ENCODE peak calls at places on chromosomes 5 and 9, in four cellular contexts. S is H1; V is body of pancreas; C is naive thymus-derived CD4-positive, alpha-beta T cell. L is an unnamed sample. For H3K4me1 and H3K27me3, the result is how much of the 10 kb centered on the place peaks cover.

GRCh38 chr5:17216974-17217325 is 481 bp upstream of the BASP1 start:
- DNase-seq in V (peak), C (no peak), S (no peak), L (peak)

GRCh38 chr9:3746296-3747275 is 220.8 kb upstream of the RFX3 start:
- DNase-seq in V (no peak), C (no peak), S (no peak), L (no peak)

GRCh38 chr5:142017832-142018427 is 5.1 kb upstream of the GNPDA1 start:
- DNase-seq in S (no peak), V (no peak), C (no peak), L (peak)

GRCh38 chr5:153960269-153961215 is 78.2 kb downstream of the FAM114A2 start:
- DNase-seq in C (no peak), S (no peak), V (no peak), L (peak)

GRCh38 chr9:128107260-128107970 is 20.1 kb downstream of the PTGES2 start:
- DNase-seq in V (no peak), C (no peak), S (no peak), L (no peak)

GRCh38 chr9:347667-348292 is 133.1 kb downstream of the DOCK8 start:
- DNase-seq in S (no peak), V (no peak), C (no peak), L (peak)

GRCh38 chr5:98309785-98310566 is 463.5 kb upstream of the RGMB start:
- DNase-seq in C (no peak), S (peak), V (peak), L (no peak)

GRCh38 chr5:74648835-74649286 is 8.3 kb upstream of the ENC1 start:
- DNase-seq in C (peak), V (peak), S (no peak), L (peak)

GRCh38 chr9:37480759-37481158 is 5.0 kb upstream of the POLR1E start:
- DNase-seq in S (no peak), V (no peak), C (no peak), L (no peak)

GRCh38 chr9:128587453-128587852 is 35.1 kb downstream of the SPTAN1 start:
- DNase-seq in V (no peak), C (peak), S (no peak), L (no peak)

GRCh38 chr9:131100445-131100844 is 4.1 kb downstream of the AIF1L start:
- DNase-seq in S (no peak), C (no peak), V (no peak), L (peak)

GRCh38 chr5:36373527-36374086 is 71.9 kb upstream of the RANBP3L start:
- DNase-seq in V (peak), S (no peak), C (no peak), L (no peak)

GRCh38 chr5:177369050-177369912 is 11.6 kb downstream of the RGS14 start:
- DNase-seq in V (peak), C (peak), S (no peak), L (peak)

GRCh38 chr5:159463590-159464321 is 133.5 kb upstream of the IL12B start:
- DNase-seq in V (no peak), S (no peak), C (no peak), L (no peak)

GRCh38 chr5:98768160-98769005 is 5.1 kb upstream of the RGMB start:
- DNase-seq in V (peak), C (peak), S (peak), L (peak)

GRCh38 chr9:103707181-103707580 is 386.9 kb upstream of the SMC2 start:
- DNase-seq in V (no peak), S (no peak), C (no peak), L (no peak)

GRCh38 chr5:53368516-53368915 is 111.9 kb upstream of the FST start:
- DNase-seq in C (no peak), V (no peak), S (no peak), L (no peak)

DNA sequence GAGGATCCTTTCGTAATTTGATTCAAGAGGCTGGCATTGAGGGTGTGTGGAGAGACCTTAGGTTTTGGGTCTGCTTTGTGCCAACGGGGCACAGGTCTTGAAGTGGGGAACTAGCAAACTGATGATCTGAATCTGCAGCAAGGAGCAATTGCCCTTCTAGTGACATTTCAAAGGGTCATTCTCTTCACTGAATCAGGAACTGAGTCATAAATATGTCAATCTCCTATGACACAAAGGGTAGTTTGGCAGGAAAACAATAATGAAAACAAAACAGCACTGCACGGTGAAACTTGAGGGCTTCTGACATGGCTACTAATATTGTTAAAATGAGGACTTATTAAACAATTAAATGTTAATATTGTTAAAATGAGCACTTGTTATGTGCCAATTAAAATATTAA is 305.7 kb upstream of the CLINT1 start:
- DNase-seq in S (no peak), C (no peak), V (no peak), L (no peak)
- H3K4me3 ChIP-seq in S (no peak), C (no peak), V (no peak), L (no peak)

GRCh38 chr9:79661926-79662552 is 90.3 kb downstream of the TLE4 start:
- DNase-seq in S (no peak), V (no peak), C (no peak), L (no peak)
- H3K4me1 ChIP-seq in S (under half), V (under half), C (under half), L (under half)

DNA sequence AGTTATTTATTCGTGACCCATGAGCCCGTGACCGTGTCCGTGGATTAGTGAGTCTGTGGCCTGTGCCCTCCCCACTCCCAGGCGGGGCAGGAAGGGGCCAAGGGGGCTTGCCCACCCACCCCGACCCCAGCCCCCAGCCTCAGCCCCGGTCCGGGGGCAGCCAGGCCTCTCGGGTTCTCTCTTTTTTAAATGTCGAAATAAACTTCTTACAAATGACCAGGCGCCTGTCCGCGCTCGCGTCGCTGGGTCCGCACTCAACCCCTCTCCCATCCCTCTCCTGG is 7.6 kb downstream of the BARHL1 start:
- DNase-seq in C (no peak), V (no peak), S (no peak), L (no peak)
- H3K27me3 ChIP-seq in C (under half), V (under half), S (half or more), L (half or more)

GRCh38 chr9:116335392-116335791 is 181.8 kb downstream of the PAPPA start:
- DNase-seq in S (no peak), C (no peak), V (no peak), L (no peak)

GRCh38 chr9:116336133-116336862 is 182.7 kb downstream of the PAPPA start:
- DNase-seq in S (no peak), C (no peak), V (no peak), L (no peak)

GRCh38 chr9:116334581-116335150 is 181.1 kb downstream of the PAPPA start:
- DNase-seq in C (no peak), S (no peak), V (no peak), L (no peak)

GRCh38 chr9:116340270-116340669 is 186.7 kb downstream of the PAPPA start:
- DNase-seq in V (no peak), C (no peak), S (no peak), L (no peak)

DNA sequence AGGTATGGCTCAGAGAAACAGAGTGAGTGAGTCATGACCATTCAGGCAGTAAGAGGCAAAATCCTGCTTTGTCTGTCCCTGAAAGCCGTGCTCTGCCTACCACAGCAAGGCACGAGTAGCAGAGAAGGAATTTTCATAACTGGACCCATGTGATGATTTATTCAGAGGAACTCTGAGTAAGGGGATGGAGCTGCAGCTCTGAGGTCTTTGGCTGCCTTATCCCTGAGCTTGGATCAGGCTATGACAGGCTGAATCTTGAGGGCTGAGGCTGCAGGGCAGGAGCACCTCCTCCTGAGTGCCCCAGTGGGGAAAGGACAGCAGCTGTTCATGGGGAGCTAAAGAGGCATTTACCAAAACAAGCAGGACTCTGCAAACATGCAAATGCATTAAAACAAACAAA is 183.4 kb downstream of the PAPPA start:
- DNase-seq in V (no peak), S (peak), C (no peak), L (no peak)
- H3K4me3 ChIP-seq in V (no peak), S (no peak), C (no peak), L (no peak)

DNA sequence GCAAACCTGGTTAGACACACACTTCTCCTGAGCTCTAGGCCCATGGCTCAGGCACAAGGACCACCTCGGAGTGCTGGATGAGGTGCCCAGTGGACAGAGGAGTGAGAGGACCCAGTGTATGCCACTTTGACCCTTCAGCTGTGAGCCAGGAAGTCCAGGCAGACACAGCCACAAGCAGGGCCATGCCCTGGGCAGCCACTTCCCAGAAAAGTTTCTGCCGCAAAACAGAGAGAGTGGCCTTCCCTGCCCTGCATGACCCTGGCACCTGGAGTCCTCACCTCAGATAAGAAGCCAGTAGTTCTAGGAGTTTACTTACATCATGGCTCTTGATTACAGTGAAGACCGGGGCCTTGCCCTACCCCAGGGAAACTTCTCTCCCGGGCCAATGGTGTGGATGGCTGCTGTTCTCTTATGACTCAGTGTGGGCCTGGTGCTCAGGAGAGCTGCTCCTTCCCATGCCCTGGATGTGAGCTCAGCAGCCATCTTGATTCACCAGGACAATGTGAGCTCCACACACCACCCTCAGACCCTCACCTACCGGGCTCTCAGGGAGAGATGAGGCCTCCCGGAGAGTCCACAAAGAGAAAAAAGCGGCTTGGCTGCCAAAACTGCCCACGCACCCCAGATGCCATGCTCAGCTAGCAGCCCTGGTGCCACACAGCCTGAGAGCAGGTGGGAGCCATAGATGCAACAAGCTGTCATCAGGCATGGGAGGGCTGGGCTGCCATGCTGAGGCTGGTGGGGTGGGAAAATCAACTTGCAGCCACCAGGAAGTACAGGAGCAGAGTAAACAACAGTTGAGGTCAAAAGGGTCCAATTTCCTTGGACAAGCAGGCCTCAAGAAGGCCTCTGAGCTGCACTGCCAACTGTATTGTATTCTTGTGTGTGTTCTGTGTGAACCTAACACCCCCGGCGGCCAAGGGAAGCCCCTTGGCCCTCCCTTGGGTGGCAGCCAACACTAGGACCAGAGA is 11.7 kb upstream of the IRF1 start:
- DNase-seq in C (no peak), V (no peak), S (no peak), L (no peak)
- H3K4me1 ChIP-seq in C (under half), V (half or more), S (under half), L (under half)

GRCh38 chr5:38469707-38470267 is 86.7 kb downstream of the LIFR start:
- DNase-seq in V (no peak), C (no peak), S (no peak), L (no peak)
- H3K27me3 ChIP-seq in V (under half), C (under half), S (under half), L (under half)

GRCh38 chr9:137088121-137088520 is 1.3 kb downstream of the MAN1B1 start:
- DNase-seq in C (no peak), V (no peak), S (no peak), L (no peak)

GRCh38 chr9:137086531-137087408 is at the start of gene MAN1B1:
- DNase-seq in S (peak), V (peak), C (peak), L (peak)

GRCh38 chr9:137087409-137087925 is 682 bp downstream of the MAN1B1 start:
- DNase-seq in C (no peak), S (no peak), V (no peak), L (no peak)

GRCh38 chr9:137085918-137086530 is 761 bp upstream of the MAN1B1 start:
- DNase-seq in S (no peak), C (peak), V (peak), L (peak)

GRCh38 chr9:137089232-137089947 is 2.6 kb downstream of the MAN1B1 start:
- DNase-seq in V (no peak), S (no peak), C (no peak), L (no peak)
- H3K4me3 ChIP-seq in V (no peak), S (no peak), C (no peak), L (no peak)

GRCh38 chr5:143319437-143320302 is 83.8 kb downstream of the NR3C1 start:
- DNase-seq in C (no peak), S (no peak), V (no peak), L (no peak)
- H3K4me1 ChIP-seq in C (under half), S (under half), V (under half), L (under half)

DNA sequence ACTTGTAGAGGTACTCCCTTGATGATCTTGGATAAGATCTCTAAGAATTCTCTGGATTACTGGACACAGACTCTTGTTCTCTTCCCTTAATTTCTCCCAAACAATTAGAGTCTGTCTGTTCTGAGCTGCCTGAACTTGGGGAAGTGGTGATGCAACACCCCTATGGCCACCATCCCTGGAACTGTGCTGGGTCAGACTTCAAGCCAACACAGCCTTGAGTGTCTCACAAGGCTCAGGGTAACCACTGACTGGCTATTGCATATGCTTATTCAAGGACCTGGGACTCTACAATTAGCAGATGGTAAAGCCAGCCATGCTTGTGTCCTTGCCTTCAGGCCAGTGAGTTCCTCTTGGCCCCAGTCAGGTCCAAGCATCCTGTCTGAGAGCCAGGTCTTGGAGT is 504.5 kb downstream of the MAN2A1 start:
- DNase-seq in V (no peak), C (no peak), S (no peak), L (no peak)
- H3K27me3 ChIP-seq in V (under half), C (under half), S (under half), L (under half)

DNA sequence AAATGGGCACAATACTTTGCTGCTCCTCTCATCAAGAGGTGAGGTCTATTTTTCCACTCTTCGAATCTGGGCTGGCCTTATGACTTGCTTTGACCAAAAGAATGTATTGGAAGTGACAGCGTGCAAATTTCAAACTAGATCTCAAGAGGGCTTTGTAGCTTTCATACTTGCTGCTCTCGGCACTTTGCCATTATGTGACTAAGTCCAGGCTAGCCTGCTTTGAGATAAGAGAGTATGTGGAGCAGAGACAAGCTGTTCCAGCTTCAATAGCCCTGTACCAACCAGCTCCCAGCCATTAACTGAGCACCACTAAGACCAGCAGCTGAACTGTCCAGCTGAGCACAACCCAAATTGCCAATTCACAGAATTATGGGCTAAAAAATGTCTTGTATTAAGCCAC is 124.6 kb downstream of the ACER2 start:
- DNase-seq in C (no peak), S (no peak), V (no peak), L (peak)
- H3K4me3 ChIP-seq in C (no peak), S (no peak), V (no peak), L (no peak)

L was measured in cardiac muscle cell.